ENCODE peak calls at places on chromosomes 7 and 10, in ten cellular contexts. U is ovary, A is psoas muscle, C is GM12865, Q is fibroblast of mammary gland, J is heart left ventricle, T is stomach, S is astrocyte of the spinal cord, K is mammary epithelial cell, L is SK-N-SH. D is an unnamed sample.

GRCh38 chr7:142562688-142563087 is 186.6 kb upstream of the PRSS1 start:
- DNase-seq in U (no peak), A (no peak), C (no peak), Q (no peak), J (no peak), T (no peak), S (no peak), K (no peak), L (no peak), D (no peak)

GRCh38 chr10:82150123-82150900 is 275.3 kb downstream of the NRG3 start:
- DNase-seq in U (no peak), A (no peak), C (peak), Q (peak), J (no peak), T (no peak), S (no peak), K (no peak), L (peak), D (peak)

GRCh38 chr10:72126184-72126871 is 38.0 kb upstream of the SPOCK2 start:
- DNase-seq in U (no peak), A (no peak), C (peak), Q (peak), J (no peak), T (no peak), S (peak), K (peak), L (peak), D (peak)

GRCh38 chr10:96287392-96288105 is 16.2 kb upstream of the BLNK start:
- DNase-seq in U (no peak), A (no peak), C (peak), Q (peak), J (no peak), T (peak), S (no peak), K (peak), L (no peak), D (peak)

GRCh38 chr7:123752534-123752933 is 3.7 kb upstream of the WASL start:
- DNase-seq in U (no peak), A (no peak), C (no peak), Q (no peak), J (no peak), T (no peak), S (no peak), K (no peak), L (no peak), D (no peak)

GRCh38 chr10:116753759-116754158 is 11.4 kb upstream of the HSPA12A start:
- DNase-seq in U (no peak), A (no peak), C (no peak), Q (peak), J (no peak), T (no peak), S (no peak), K (peak), L (no peak), D (peak)

GRCh38 chr10:47440207-47440606 is 43.7 kb downstream of the ANXA8 start:
- DNase-seq in U (no peak), A (no peak), C (no peak), Q (no peak), J (no peak), T (no peak), S (no peak), K (no peak), L (no peak), D (peak)

GRCh38 chr10:97121084-97121483 is 64.7 kb downstream of the SLIT1 start:
- DNase-seq in U (no peak), A (no peak), C (no peak), Q (no peak), J (no peak), T (no peak), S (no peak), K (no peak), L (no peak), D (no peak)

GRCh38 chr7:83677180-83677866 is 28.4 kb upstream of the SEMA3E start:
- DNase-seq in U (no peak), A (no peak), C (no peak), Q (peak), J (no peak), T (peak), S (peak), K (peak), L (peak), D (peak)

GRCh38 chr7:72092769-72093168 is 319.4 kb downstream of the CALN1 start:
- DNase-seq in U (no peak), A (no peak), C (no peak), Q (no peak), J (no peak), T (no peak), S (no peak), K (no peak), L (no peak), D (no peak)

GRCh38 chr7:155206286-155207020 is 91.2 kb upstream of the INSIG1 start:
- DNase-seq in U (no peak), A (peak), C (peak), Q (peak), J (peak), T (peak), S (peak), K (no peak), L (no peak), D (peak)

GRCh38 chr10:50464004-50464409 is 159.7 kb downstream of the SGMS1 start:
- DNase-seq in U (no peak), A (no peak), C (no peak), Q (no peak), J (no peak), T (no peak), S (peak), K (no peak), L (no peak), D (peak)

GRCh38 chr7:71613316-71613715 is 481.4 kb downstream of the GALNT17 start:
- DNase-seq in U (no peak), A (no peak), C (no peak), Q (peak), J (no peak), T (no peak), S (peak), K (no peak), L (no peak), D (no peak)

GRCh38 chr10:4755286-4756009 is 70.6 kb upstream of the AKR1E2 start:
- DNase-seq in U (no peak), A (no peak), C (no peak), Q (no peak), J (no peak), T (no peak), S (no peak), K (no peak), L (no peak), D (peak)

GRCh38 chr7:151086802-151087246 is 549 bp downstream of the AGAP3 start:
- DNase-seq in U (no peak), A (no peak), C (peak), Q (peak), J (no peak), T (no peak), S (peak), K (peak), L (peak), D (no peak)

GRCh38 chr7:44970521-44971051 is 8.2 kb downstream of the MYO1G start:
- DNase-seq in U (no peak), A (peak), C (no peak), Q (no peak), J (no peak), T (no peak), S (no peak), K (no peak), L (peak), D (no peak)

GRCh38 chr7:619356-619840 is 99.8 kb upstream of the PDGFA start:
- DNase-seq in U (no peak), A (no peak), C (no peak), Q (no peak), J (peak), T (no peak), S (no peak), K (no peak), L (no peak), D (no peak)

GRCh38 chr10:102555781-102556328 is 52.1 kb downstream of the SUFU start:
- DNase-seq in U (peak), A (peak), C (no peak), Q (peak), J (no peak), T (no peak), S (peak), K (peak), L (no peak), D (peak)

GRCh38 chr10:103145860-103146466 is 47.1 kb downstream of the NT5C2 start:
- DNase-seq in U (peak), A (peak), C (no peak), Q (peak), J (no peak), T (peak), S (peak), K (peak), L (peak), D (peak)

GRCh38 chr7:123941391-123942180 is 16.5 kb downstream of the SPAM1 start:
- DNase-seq in U (no peak), A (no peak), C (no peak), Q (no peak), J (no peak), T (no peak), S (no peak), K (peak), L (no peak), D (no peak)

GRCh38 chr7:41220275-41220674 is 482.6 kb downstream of the INHBA start:
- DNase-seq in U (no peak), A (no peak), C (no peak), Q (no peak), J (no peak), T (no peak), S (no peak), K (no peak), L (no peak), D (no peak)

GRCh38 chr10:108632044-108632443 is 1291.3 kb downstream of the XPNPEP1 start:
- DNase-seq in U (no peak), A (no peak), C (no peak), Q (peak), J (no peak), T (no peak), S (no peak), K (no peak), L (no peak), D (no peak)

GRCh38 chr7:43694399-43694748 is 34.9 kb downstream of the COA1 start:
- DNase-seq in U (no peak), A (no peak), C (no peak), Q (peak), J (no peak), T (no peak), S (peak), K (peak), L (no peak), D (peak)

GRCh38 chr7:122014697-122015096 is 129.4 kb downstream of the AASS start:
- DNase-seq in U (no peak), A (no peak), C (no peak), Q (peak), J (no peak), T (no peak), S (no peak), K (no peak), L (no peak), D (peak)

DNA sequence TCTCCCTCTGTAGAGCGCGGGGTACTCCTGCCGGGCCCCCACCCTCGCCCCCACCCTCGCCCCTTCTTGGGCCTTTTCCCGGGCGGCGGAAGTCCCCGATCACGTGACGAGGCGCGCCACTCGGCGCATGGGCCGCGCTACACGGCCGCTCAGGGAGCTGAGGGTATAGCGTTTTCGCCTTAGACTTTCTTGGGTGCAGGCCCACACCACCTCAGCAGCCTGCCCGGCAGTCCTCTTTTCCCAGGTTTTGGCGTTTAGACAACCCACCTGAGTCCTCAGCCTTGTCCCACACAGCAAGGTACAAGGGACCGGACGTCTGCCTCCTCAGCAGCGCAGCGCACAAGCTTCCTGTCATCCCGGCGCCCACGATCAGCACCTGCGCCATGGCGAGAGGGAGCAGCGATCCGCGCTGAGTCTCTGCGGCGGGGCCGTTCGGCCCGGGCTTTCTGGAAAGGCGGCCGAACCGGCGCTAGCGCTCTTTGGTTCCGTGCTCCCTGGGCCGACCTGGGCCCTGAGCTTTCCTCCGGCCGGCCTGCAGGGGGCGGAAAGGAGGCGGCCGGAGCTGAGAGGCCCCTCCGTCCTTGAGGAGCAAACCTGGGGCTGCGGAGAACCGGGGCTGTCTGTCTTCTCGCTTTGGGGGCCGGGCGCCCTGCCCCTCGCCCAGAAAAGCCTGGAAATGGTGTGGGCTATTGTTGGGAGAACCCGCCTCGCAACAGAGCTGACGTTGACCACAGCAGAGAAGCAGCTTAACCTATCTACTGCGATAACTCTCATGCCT is at the start of gene RNLS:
- DNase-seq in U (peak), A (peak), C (peak), Q (peak), J (peak), T (peak), S (peak), K (peak), L (peak), D (peak)
- H3K4me3 ChIP-seq in U (peak), A (peak), C (peak), Q (peak), J (peak), T (peak), S (peak), K (peak), L (no peak), D (peak)

GRCh38 chr10:70145166-70145665 is 1.3 kb downstream of the TYSND1 start:
- DNase-seq in U (no peak), A (peak), C (no peak), Q (peak), J (no peak), T (no peak), S (no peak), K (no peak), L (no peak), D (no peak)

GRCh38 chr10:70146489-70147488 is at the start of gene TYSND1:
- DNase-seq in U (peak), A (peak), C (peak), Q (peak), J (peak), T (peak), S (peak), K (peak), L (peak), D (peak)

GRCh38 chr10:70142555-70142954 is 3.9 kb downstream of the TYSND1 start:
- DNase-seq in U (no peak), A (no peak), C (no peak), Q (no peak), J (no peak), T (no peak), S (no peak), K (no peak), L (no peak), D (no peak)

GRCh38 chr10:70145666-70146488 is 623 bp downstream of the TYSND1 start:
- DNase-seq in U (peak), A (peak), C (peak), Q (peak), J (peak), T (peak), S (peak), K (peak), L (peak), D (peak)

GRCh38 chr10:70144372-70145110 is 2.0 kb downstream of the TYSND1 start:
- DNase-seq in U (no peak), A (no peak), C (no peak), Q (no peak), J (no peak), T (no peak), S (no peak), K (no peak), L (no peak), D (no peak)
- H3K4me3 ChIP-seq in U (peak), A (peak), C (peak), Q (peak), J (peak), T (peak), S (peak), K (peak), L (peak), D (no peak)

GRCh38 chr7:106110238-106110560 is 1.9 kb downstream of the SYPL1 start:
- DNase-seq in U (no peak), A (no peak), C (no peak), Q (no peak), J (no peak), T (no peak), S (peak), K (peak), L (no peak), D (no peak)
- H3K4me3 ChIP-seq in U (peak), A (peak), C (peak), Q (peak), J (peak), T (peak), S (no peak), K (peak), L (peak), D (no peak)

DNA sequence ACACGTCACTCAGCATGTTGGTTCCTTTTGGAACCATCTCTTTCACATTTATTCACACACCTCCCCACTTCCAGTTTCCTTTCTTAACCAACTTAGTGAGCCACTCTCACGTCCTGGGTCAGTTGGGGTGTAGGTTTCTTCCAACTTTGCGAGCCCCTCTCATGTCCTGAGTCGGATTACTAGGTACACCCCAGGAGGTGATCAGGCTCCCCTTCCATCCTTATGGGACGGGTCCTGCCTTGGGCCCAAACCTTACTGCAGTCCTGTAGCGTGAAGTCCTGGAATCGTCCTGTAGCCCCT is 7.7 kb downstream of the ERV3-1 start:
- DNase-seq in U (no peak), A (no peak), C (no peak), Q (no peak), J (no peak), T (no peak), S (no peak), K (no peak), L (no peak), D (no peak)
- H3K4me3 ChIP-seq in U (no peak), A (no peak), C (no peak), Q (no peak), J (no peak), T (peak), S (no peak), K (no peak), L (no peak), D (no peak)

DNA sequence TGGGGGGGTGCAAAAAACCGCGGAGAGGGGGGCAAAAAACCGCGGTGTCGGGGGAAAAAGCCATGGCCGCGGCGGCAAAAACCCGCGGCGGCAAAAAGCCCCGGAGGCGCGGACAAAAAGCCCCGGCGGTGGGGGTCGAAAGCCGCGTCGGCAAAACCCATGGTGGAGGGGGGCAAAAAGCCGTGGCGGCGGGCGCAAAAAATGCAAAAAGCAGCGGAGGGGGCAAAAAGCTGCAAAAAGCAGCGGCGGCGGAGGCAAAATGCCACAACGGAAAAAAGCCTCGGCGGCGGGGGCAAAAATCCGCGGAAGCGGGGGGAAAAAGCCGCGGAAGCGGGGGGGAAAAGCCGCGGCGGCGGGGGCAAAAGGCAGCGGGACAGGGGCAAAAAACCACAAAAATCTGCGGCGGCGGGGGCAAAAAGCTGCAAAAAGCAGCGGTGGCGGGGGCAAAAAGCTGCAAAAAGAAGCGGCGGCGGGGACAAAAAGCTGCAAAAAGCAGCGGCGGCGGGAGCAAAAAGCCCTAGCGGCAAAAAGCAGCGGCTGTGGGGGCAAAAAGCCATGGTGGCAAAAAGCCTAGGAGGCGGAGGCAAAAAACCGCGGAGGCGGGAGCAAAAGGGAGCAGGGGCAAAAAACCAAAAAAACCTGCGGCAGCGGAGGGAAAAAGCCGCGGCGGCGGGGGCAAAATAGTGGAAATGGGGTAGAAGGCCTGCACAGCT is 418.9 kb downstream of the ZNF716 start:
- DNase-seq in U (no peak), A (peak), C (no peak), Q (no peak), J (peak), T (no peak), S (no peak), K (no peak), L (peak), D (no peak)
- H3K4me3 ChIP-seq in U (no peak), A (peak), C (no peak), Q (no peak), J (peak), T (peak), S (peak), K (no peak), L (peak), D (peak)

GRCh38 chr7:120741371-120742042 is 116.4 kb downstream of the TSPAN12 start:
- DNase-seq in U (no peak), A (no peak), C (no peak), Q (no peak), J (no peak), T (no peak), S (no peak), K (no peak), L (no peak), D (no peak)
- H3K4me3 ChIP-seq in U (no peak), A (no peak), C (no peak), Q (no peak), J (no peak), T (no peak), S (no peak), K (no peak), L (no peak), D (no peak)

D was measured in cardiac fibroblast.